ENCODE peak calls at places on chromosomes 7 and 10, in seven cellular contexts. L is psoas muscle, F is heart left ventricle, A is neural progenitor cell, H is IMR-90, U is A549, Z is adrenal gland. I is an unnamed sample. For H3K4me1, the result is how much of the 10 kb centered on the place peaks cover.

GRCh38 chr10:118754132-118754555 is 626 bp downstream of the CACUL1 start:
- DNase-seq in L (peak), F (peak), A (peak), H (no peak), U (peak), Z (peak), I (no peak)

GRCh38 chr10:67695555-67695954 is 440 bp downstream of the CTNNA3 start:
- DNase-seq in L (no peak), F (no peak), A (no peak), H (no peak), U (no peak), Z (no peak), I (no peak)

GRCh38 chr10:131973160-131973951 is 8.4 kb downstream of the BNIP3 start:
- DNase-seq in L (no peak), F (peak), A (no peak), H (no peak), U (no peak), Z (no peak), I (no peak)

GRCh38 chr10:7887417-7887816 is 69.1 kb downstream of the TAF3 start:
- DNase-seq in L (no peak), F (no peak), A (no peak), H (peak), U (no peak), Z (no peak), I (no peak)

GRCh38 chr7:159078911-159079270 is 65.8 kb downstream of the VIPR2 start:
- DNase-seq in L (no peak), F (no peak), A (no peak), H (no peak), U (no peak), Z (no peak), I (no peak)

GRCh38 chr10:20593649-20594048 is 303.5 kb downstream of the NEBL start:
- DNase-seq in L (no peak), F (no peak), A (no peak), H (no peak), U (no peak), Z (no peak), I (no peak)

GRCh38 chr7:19146699-19147098 is 1.5 kb upstream of the FERD3L start:
- DNase-seq in L (no peak), F (no peak), A (peak), H (peak), U (no peak), Z (no peak), I (no peak)

GRCh38 chr10:19826712-19827111 is 10.5 kb downstream of the PLXDC2 start:
- DNase-seq in L (no peak), F (no peak), A (no peak), H (no peak), U (no peak), Z (no peak), I (no peak)

GRCh38 chr7:105388373-105389089 is at the start of gene SRPK2:
- DNase-seq in L (peak), F (peak), A (peak), H (peak), U (peak), Z (peak), I (peak)

GRCh38 chr7:128777156-128778123 is 1.8 kb upstream of the OPN1SW start:
- DNase-seq in L (no peak), F (no peak), A (no peak), H (peak), U (no peak), Z (no peak), I (no peak)

GRCh38 chr7:90231304-90231703 is 13.7 kb upstream of the CFAP69 start:
- DNase-seq in L (no peak), F (no peak), A (no peak), H (no peak), U (no peak), Z (no peak), I (no peak)

GRCh38 chr7:132836746-132837145 is 245.1 kb downstream of the CHCHD3 start:
- DNase-seq in L (no peak), F (no peak), A (no peak), H (peak), U (no peak), Z (no peak), I (no peak)

GRCh38 chr10:17758200-17758599 is 6.2 kb downstream of the TMEM236 start:
- DNase-seq in L (no peak), F (no peak), A (no peak), H (no peak), U (no peak), Z (no peak), I (no peak)

GRCh38 chr7:21675255-21675654 is 132.4 kb downstream of the DNAH11 start:
- DNase-seq in L (no peak), F (no peak), A (peak), H (no peak), U (no peak), Z (no peak), I (no peak)

GRCh38 chr7:101628522-101628921 is 574 bp downstream of the MYL10 start:
- DNase-seq in L (peak), F (no peak), A (no peak), H (no peak), U (no peak), Z (no peak), I (no peak)

GRCh38 chr10:115033898-115034297 is 59.3 kb upstream of the ATRNL1 start:
- DNase-seq in L (no peak), F (no peak), A (no peak), H (no peak), U (no peak), Z (no peak), I (no peak)
- H3K4me1 ChIP-seq in L (under half), F (under half), A (under half), H (under half), U (under half), Z (under half), I (under half)

DNA sequence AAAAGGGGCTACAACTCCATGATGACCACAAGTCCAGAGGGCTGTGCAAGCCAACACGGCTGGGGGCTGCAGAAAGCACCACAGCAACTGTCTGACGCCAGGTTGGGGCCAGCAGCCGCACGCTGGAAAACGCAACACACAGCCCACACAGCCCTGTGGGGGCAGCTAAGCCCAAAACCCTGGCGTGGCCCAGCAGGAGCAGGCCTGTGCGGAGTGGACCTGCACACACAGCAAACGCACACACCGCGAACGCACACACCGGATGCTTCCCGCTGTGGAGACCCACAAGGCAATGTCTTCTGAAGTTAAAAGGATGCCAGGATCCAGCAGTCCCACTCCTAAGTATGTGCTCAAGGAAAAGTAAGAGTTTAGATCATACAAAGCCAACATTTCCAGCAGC is 121.2 kb downstream of the MAD1L1 start:
- DNase-seq in L (no peak), F (no peak), A (no peak), H (no peak), U (no peak), Z (no peak), I (no peak)
- H3K4me1 ChIP-seq in L (under half), F (under half), A (half or more), H (half or more), U (under half), Z (under half), I (under half)

GRCh38 chr7:231030-231857 is 38.9 kb downstream of the FAM20C start:
- DNase-seq in L (no peak), F (no peak), A (no peak), H (no peak), U (no peak), Z (no peak), I (no peak)

GRCh38 chr7:233456-234035 is 41.2 kb downstream of the FAM20C start:
- DNase-seq in L (peak), F (peak), A (no peak), H (peak), U (no peak), Z (no peak), I (no peak)

GRCh38 chr7:231858-232246 is 39.5 kb downstream of the FAM20C start:
- DNase-seq in L (no peak), F (no peak), A (no peak), H (no peak), U (no peak), Z (no peak), I (no peak)

GRCh38 chr7:234041-234711 is 41.8 kb downstream of the FAM20C start:
- DNase-seq in L (peak), F (peak), A (no peak), H (peak), U (no peak), Z (no peak), I (no peak)

DNA sequence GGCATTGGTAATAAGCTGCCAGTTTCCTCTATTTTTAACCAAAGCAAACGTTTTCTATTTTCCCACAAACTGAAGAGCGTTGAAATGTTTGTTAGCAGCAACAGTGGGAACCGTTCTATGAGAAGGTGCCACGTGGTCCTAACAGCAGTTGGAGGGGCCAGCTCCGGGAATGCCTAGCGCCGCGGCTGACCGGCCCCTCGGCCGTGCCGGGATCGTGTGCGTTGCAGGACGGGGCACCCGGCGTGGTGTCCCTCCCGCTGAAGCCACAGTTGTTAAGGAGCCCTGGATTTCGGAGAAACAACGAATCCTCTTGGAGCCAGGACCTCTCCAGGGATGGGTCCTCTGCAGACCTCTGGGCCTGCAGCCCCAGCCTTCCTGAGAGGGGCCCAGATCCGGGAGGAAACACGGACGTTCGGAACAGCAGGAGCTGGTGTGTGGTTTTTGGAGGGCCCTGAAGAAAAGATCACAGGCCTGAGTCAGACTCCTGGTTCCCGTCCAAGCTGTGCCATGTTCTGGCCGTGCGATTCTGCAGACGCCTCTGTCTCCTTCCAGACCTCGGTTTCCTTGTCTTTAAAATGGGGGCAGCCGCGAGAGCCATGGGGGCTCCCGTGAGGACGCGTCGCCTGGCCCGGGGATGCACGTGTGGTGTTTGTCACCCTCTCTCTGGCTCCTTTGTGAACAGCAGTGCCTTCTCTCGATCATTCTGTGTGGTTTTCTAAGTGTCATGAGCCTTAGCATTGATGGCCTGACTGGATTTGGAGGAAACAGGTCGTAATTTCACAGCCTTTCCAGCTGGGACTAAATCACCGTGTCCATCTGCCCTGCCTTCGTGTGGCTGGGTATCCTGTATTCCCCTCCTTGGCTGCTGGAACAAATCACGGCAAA is 40.4 kb downstream of the FAM20C start:
- DNase-seq in L (no peak), F (no peak), A (no peak), H (peak), U (no peak), Z (no peak), I (no peak)
- H3K4me1 ChIP-seq in L (half or more), F (under half), A (under half), H (half or more), U (under half), Z (under half), I (under half)

GRCh38 chr7:24974026-24974832 is 5.7 kb downstream of the OSBPL3 start:
- DNase-seq in L (no peak), F (no peak), A (no peak), H (no peak), U (no peak), Z (no peak), I (no peak)
- H3K4me1 ChIP-seq in L (under half), F (under half), A (under half), H (under half), U (under half), Z (under half), I (under half)

DNA sequence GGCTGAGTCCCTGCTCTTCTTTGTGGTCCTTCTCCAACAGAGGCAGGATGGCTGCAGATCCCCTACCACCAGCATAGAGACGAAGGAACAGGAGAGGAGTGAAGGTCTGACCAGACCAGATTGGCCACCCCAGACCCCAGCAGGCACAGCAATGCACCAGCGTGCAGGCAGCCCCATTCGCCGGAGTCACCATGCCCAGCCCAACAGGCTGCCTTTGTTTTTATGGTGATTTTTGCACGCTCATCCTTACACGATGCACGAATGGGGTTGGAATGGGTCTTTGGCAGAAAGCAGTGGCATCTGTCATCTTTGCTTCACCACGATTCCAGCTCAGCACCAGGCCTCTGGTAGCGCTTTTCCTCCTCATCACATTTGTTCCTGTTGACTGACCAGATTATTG is 427.6 kb downstream of the INHBA start:
- DNase-seq in L (no peak), F (no peak), A (peak), H (no peak), U (no peak), Z (no peak), I (no peak)
- H3K4me1 ChIP-seq in L (under half), F (under half), A (under half), H (under half), U (under half), Z (under half), I (under half)